ENCODE peak calls at places on chromosomes 16 and 17, in five cellular contexts. T is H1, V is IMR-90, C is neuronal stem cell, Y is H9. I is an unnamed sample.

GRCh38 chr16:2341456-2342447 is 1.2 kb upstream of the ABCA3 start:
- DNase-seq in T (no peak), V (no peak), C (no peak), Y (peak), I (no peak)

GRCh38 chr17:53950207-53950857 is 127.6 kb downstream of the KIF2B start:
- DNase-seq in T (peak), V (no peak), C (no peak), Y (peak), I (no peak)

GRCh38 chr17:3710951-3711383 is 12.7 kb upstream of the HASPIN start:
- DNase-seq in T (no peak), V (peak), C (no peak), Y (peak), I (peak)

GRCh38 chr16:28903344-28904042 is 21.5 kb downstream of the RABEP2 start:
- DNase-seq in T (no peak), V (no peak), C (no peak), Y (no peak), I (no peak)

GRCh38 chr17:73118876-73119485 is 26.5 kb upstream of the SLC39A11 start:
- DNase-seq in T (no peak), V (no peak), C (no peak), Y (no peak), I (no peak)

GRCh38 chr16:80682435-80683070 is 121.8 kb downstream of the CDYL2 start:
- DNase-seq in T (no peak), V (peak), C (no peak), Y (no peak), I (no peak)

GRCh38 chr16:49834496-49835009 is 21.4 kb downstream of the ZNF423 start:
- DNase-seq in T (no peak), V (no peak), C (no peak), Y (no peak), I (peak)

GRCh38 chr17:63819131-63819530 is 8.1 kb upstream of the PSMC5 start:
- DNase-seq in T (no peak), V (no peak), C (no peak), Y (no peak), I (no peak)

GRCh38 chr17:31449746-31450145 is 58.3 kb downstream of the RAB11FIP4 start:
- DNase-seq in T (no peak), V (no peak), C (no peak), Y (no peak), I (no peak)

GRCh38 chr17:75642221-75643032 is 9.2 kb downstream of the SMIM5 start:
- DNase-seq in T (no peak), V (no peak), C (no peak), Y (no peak), I (no peak)

GRCh38 chr16:73124097-73124652 is 76.2 kb upstream of the ZFHX3 start:
- DNase-seq in T (no peak), V (peak), C (no peak), Y (no peak), I (no peak)

GRCh38 chr17:19392303-19392702 is 5.3 kb upstream of the MFAP4 start:
- DNase-seq in T (no peak), V (no peak), C (no peak), Y (no peak), I (no peak)

GRCh38 chr17:30332057-30332542 is 1.8 kb downstream of the TMIGD1 start:
- DNase-seq in T (no peak), V (peak), C (no peak), Y (no peak), I (peak)

GRCh38 chr17:19726615-19727376 is 10.4 kb upstream of the SLC47A2 start:
- DNase-seq in T (no peak), V (no peak), C (no peak), Y (no peak), I (no peak)

GRCh38 chr17:81511550-81511799 is 1.1 kb downstream of the ACTG1 start:
- DNase-seq in T (no peak), V (peak), C (no peak), Y (no peak), I (no peak)

GRCh38 chr16:1745181-1745899 is 26.0 kb downstream of the NME3 start:
- DNase-seq in T (no peak), V (peak), C (no peak), Y (no peak), I (peak)

GRCh38 chr17:44940321-44940720 is 7.3 kb downstream of the KIF18B start:
- DNase-seq in T (no peak), V (no peak), C (no peak), Y (peak), I (no peak)

GRCh38 chr16:73916839-73917594 is 379.6 kb upstream of the PSMD7 start:
- DNase-seq in T (no peak), V (no peak), C (no peak), Y (no peak), I (no peak)

GRCh38 chr17:77083547-77083946 is 57.2 kb upstream of the SEC14L1 start:
- DNase-seq in T (no peak), V (no peak), C (no peak), Y (no peak), I (no peak)

GRCh38 chr16:87780385-87780989 is 14.7 kb upstream of the KLHDC4 start:
- DNase-seq in T (no peak), V (peak), C (no peak), Y (no peak), I (no peak)

GRCh38 chr16:74480150-74481029 is 59.1 kb upstream of the CLEC18B start:
- DNase-seq in T (no peak), V (no peak), C (no peak), Y (no peak), I (no peak)

GRCh38 chr16:25210758-25211157 is 6.0 kb upstream of the AQP8 start:
- DNase-seq in T (no peak), V (peak), C (no peak), Y (no peak), I (peak)

GRCh38 chr17:48604770-48605329 is at the start of gene HOXB6:
- DNase-seq in T (no peak), V (no peak), C (no peak), Y (no peak), I (peak)

GRCh38 chr17:68383443-68384321 is 73.6 kb downstream of the WIPI1 start:
- DNase-seq in T (no peak), V (peak), C (no peak), Y (peak), I (peak)

GRCh38 chr17:45389354-45389753 is 43.3 kb downstream of the ARHGAP27 start:
- DNase-seq in T (no peak), V (no peak), C (no peak), Y (no peak), I (no peak)

GRCh38 chr17:66165537-66166123 is 26.3 kb downstream of the CEP112 start:
- DNase-seq in T (no peak), V (peak), C (peak), Y (no peak), I (peak)

GRCh38 chr17:17812211-17813054 is 24.4 kb downstream of the SREBF1 start:
- DNase-seq in T (no peak), V (peak), C (peak), Y (peak), I (peak)

GRCh38 chr17:7583253-7584109 is at the start of gene MPDU1:
- DNase-seq in T (no peak), V (peak), C (peak), Y (peak), I (peak)
- H4K91ac ChIP-seq in T (peak), V (peak), C (peak), Y (peak), I (peak)

DNA sequence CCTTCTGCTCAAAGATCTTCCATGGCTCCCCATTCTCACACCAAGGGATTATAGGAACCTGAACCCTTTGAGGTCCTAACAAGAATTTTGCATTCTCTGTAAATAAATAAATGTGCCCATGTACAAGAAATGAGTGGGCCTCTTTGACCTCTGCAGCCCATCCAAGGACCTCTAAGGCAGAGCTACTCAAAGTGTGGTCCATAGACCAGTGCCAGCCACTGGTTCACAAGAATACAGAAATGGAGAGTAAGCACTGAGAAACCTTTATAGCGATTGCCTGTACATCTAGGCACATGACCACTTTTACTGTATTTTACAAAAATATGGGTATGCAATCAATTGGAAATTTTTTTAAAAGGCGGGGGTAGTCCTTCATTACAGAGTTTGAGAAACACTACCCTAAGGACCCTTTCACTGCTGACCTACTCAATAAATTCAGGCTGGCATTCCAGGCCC is 7.8 kb upstream of the SRCIN1 start:
- DNase-seq in T (no peak), V (no peak), C (no peak), Y (no peak), I (no peak)
- H3K4me2 ChIP-seq in T (no peak), V (no peak), C (no peak), Y (no peak), I (no peak)

GRCh38 chr17:38868968-38869646 is 751 bp upstream of the LASP1 start:
- DNase-seq in T (peak), V (peak), C (peak), Y (peak), I (peak)
- H2BK15ac ChIP-seq in T (no peak), V (peak), C (peak), Y (no peak), I (peak)

GRCh38 chr17:49966767-49967166 is 2.2 kb upstream of the DLX4 start:
- DNase-seq in T (no peak), V (no peak), C (no peak), Y (no peak), I (no peak)

GRCh38 chr17:49968380-49969133 is 433 bp upstream of the DLX4 start:
- DNase-seq in T (no peak), V (peak), C (no peak), Y (peak), I (peak)

GRCh38 chr17:49969134-49969759 is at the start of gene DLX4:
- DNase-seq in T (no peak), V (no peak), C (no peak), Y (peak), I (no peak)

GRCh38 chr17:49967205-49967604 is 1.8 kb upstream of the DLX4 start:
- DNase-seq in T (no peak), V (no peak), C (no peak), Y (no peak), I (no peak)

GRCh38 chr17:49967621-49968379 is 1.2 kb upstream of the DLX4 start:
- DNase-seq in T (no peak), V (no peak), C (no peak), Y (no peak), I (no peak)
- H4K91ac ChIP-seq in T (no peak), V (no peak), C (no peak), Y (no peak), I (no peak)

GRCh38 chr16:86662740-86663139 is 84.4 kb downstream of the FOXL1 start:
- DNase-seq in T (no peak), V (no peak), C (no peak), Y (no peak), I (no peak)
- H3K4me2 ChIP-seq in T (no peak), V (no peak), C (no peak), Y (no peak), I (no peak)

GRCh38 chr16:53040788-53041187 is 11.9 kb downstream of the CHD9NB start:
- DNase-seq in T (no peak), V (no peak), C (no peak), Y (no peak), I (no peak)
- H2BK15ac ChIP-seq in T (no peak), V (no peak), C (no peak), Y (no peak), I (no peak)

GRCh38 chr17:78214016-78214705 is at the start of gene BIRC5:
- DNase-seq in T (peak), V (peak), C (peak), Y (peak), I (peak)
- H4K91ac ChIP-seq in T (peak), V (peak), C (peak), Y (no peak), I (peak)

GRCh38 chr17:57294629-57295501 is 38.5 kb downstream of the MSI2 start:
- DNase-seq in T (no peak), V (peak), C (no peak), Y (no peak), I (peak)

GRCh38 chr17:57294075-57294474 is 37.8 kb downstream of the MSI2 start:
- DNase-seq in T (no peak), V (no peak), C (no peak), Y (no peak), I (no peak)

GRCh38 chr17:57293077-57293476 is 36.8 kb downstream of the MSI2 start:
- DNase-seq in T (no peak), V (no peak), C (no peak), Y (no peak), I (peak)

GRCh38 chr17:57295526-57296023 is 39.3 kb downstream of the MSI2 start:
- DNase-seq in T (no peak), V (peak), C (no peak), Y (no peak), I (peak)

DNA sequence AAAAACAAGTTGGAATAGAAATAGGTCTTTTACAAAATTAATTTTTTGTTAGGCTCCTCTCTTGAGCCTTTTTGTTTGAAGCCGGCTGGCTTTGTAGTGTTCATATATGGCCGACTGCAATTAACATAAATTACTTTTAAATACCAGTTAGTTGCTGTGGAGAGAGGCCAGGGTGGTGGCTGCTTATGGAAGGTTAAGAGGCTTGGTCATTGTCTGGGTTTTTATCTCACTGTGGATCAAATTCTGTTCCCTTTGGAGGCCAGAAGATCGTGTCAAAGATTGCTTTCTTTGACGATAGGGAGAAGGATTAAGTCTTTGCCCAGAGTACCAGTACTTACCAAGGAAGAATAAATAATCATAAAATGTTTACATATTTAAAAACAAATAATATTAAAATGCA is 39.9 kb downstream of the MSI2 start:
- DNase-seq in T (no peak), V (no peak), C (no peak), Y (no peak), I (peak)
- H3K4me2 ChIP-seq in T (no peak), V (no peak), C (no peak), Y (no peak), I (no peak)

DNA sequence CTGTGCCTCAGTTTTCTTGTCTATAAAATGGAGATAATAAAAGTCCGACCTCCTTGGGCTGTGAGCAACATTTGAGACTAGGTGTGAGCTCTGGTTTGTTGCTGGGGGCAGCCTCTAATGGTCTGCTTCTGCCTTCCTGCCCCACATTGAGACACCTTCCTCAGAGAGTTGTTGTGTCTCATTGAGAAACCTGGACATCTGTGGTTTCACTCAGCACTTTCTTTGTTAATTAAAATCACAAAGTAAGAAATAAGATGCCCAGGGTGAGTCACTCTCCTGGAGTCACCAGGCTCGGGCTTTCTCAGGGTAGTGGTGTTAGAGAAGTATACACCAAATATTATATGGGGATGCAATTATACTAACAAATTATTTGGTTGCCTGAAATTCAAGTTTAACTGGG is 389.2 kb upstream of the SALL1 start:
- DNase-seq in T (no peak), V (peak), C (no peak), Y (no peak), I (peak)
- H2BK15ac ChIP-seq in T (no peak), V (no peak), C (no peak), Y (no peak), I (no peak)